ENCODE peak calls at places on chromosomes 5 and 9, in seven cellular contexts. H is suprapubic skin; R is upper lobe of right lung; Y is CD8-positive, alpha-beta T cell; E is psoas muscle; W is mucosa of descending colon; A is BJ. U is an unnamed sample.

GRCh38 chr5:168364738-168365550 is 73.5 kb downstream of the WWC1 start:
- DNase-seq in R (peak), H (no peak), W (no peak), Y (no peak), E (no peak), A (no peak), U (no peak)

GRCh38 chr9:95311956-95312355 is 5.6 kb downstream of the FANCC start:
- DNase-seq in E (no peak), H (no peak), Y (no peak), W (no peak), R (no peak), A (no peak), U (no peak)

GRCh38 chr5:78182838-78183237 is 111.7 kb downstream of the AP3B1 start:
- DNase-seq in W (peak), E (no peak), Y (no peak), A (no peak), H (no peak), R (no peak), U (no peak)

GRCh38 chr5:109962882-109963603 is 273.3 kb downstream of the MAN2A1 start:
- DNase-seq in W (no peak), E (no peak), R (no peak), Y (no peak), H (no peak), A (no peak), U (no peak)

GRCh38 chr9:106622148-106622547 is 240.8 kb upstream of the ZNF462 start:
- DNase-seq in E (no peak), Y (no peak), H (no peak), A (no peak), W (no peak), R (no peak), U (no peak)

GRCh38 chr5:2038337-2039179 is 155.8 kb upstream of the IRX4 start:
- DNase-seq in A (no peak), E (peak), W (peak), R (peak), H (peak), Y (peak), U (no peak)

GRCh38 chr5:159339451-159339850 is 9.2 kb upstream of the IL12B start:
- DNase-seq in H (no peak), Y (no peak), A (no peak), E (no peak), R (no peak), W (no peak), U (no peak)

GRCh38 chr5:43601454-43602260 is 1.3 kb upstream of the NNT start:
- DNase-seq in E (no peak), H (no peak), W (no peak), A (no peak), Y (no peak), R (no peak), U (no peak)

GRCh38 chr9:4141201-4141750 is 158.6 kb downstream of the GLIS3 start:
- DNase-seq in E (no peak), R (no peak), Y (no peak), A (no peak), W (no peak), H (no peak), U (no peak)

GRCh38 chr5:33788922-33789321 is 102.9 kb downstream of the ADAMTS12 start:
- DNase-seq in A (peak), E (no peak), R (no peak), Y (no peak), W (no peak), H (no peak), U (peak)

GRCh38 chr9:134661791-134662142 is 20.2 kb downstream of the COL5A1 start:
- DNase-seq in W (no peak), H (peak), R (peak), Y (no peak), E (peak), A (no peak), U (peak)

GRCh38 chr5:160105686-160106085 is 13.6 kb downstream of the PWWP2A start:
- DNase-seq in H (no peak), R (no peak), E (no peak), W (no peak), Y (no peak), A (no peak), U (no peak)

GRCh38 chr5:81429986-81430385 is 36.1 kb upstream of the ACOT12 start:
- DNase-seq in H (no peak), A (no peak), R (no peak), E (no peak), Y (no peak), W (no peak), U (no peak)

GRCh38 chr9:127875306-127875966 is 2.0 kb downstream of the AK1 start:
- DNase-seq in W (no peak), Y (no peak), H (peak), E (no peak), A (no peak), R (no peak), U (no peak)

GRCh38 chr5:159819671-159820411 is 96.4 kb upstream of the ADRA1B start:
- DNase-seq in W (peak), A (no peak), Y (no peak), H (peak), R (peak), E (peak), U (no peak)

GRCh38 chr9:71079451-71079850 is 42.0 kb downstream of the TRPM3 start:
- DNase-seq in R (no peak), W (no peak), E (no peak), Y (no peak), A (peak), H (no peak), U (peak)

GRCh38 chr9:35669331-35670145 is 4.2 kb upstream of the CA9 start:
- DNase-seq in R (no peak), E (no peak), Y (no peak), W (peak), A (no peak), H (no peak), U (no peak)

GRCh38 chr9:134895849-134896833 is 15.5 kb downstream of the FCN2 start:
- DNase-seq in E (peak), A (no peak), R (peak), W (peak), Y (no peak), H (no peak), U (peak)

GRCh38 chr9:96047741-96048115 is 172.2 kb downstream of the ERCC6L2 start:
- DNase-seq in W (no peak), Y (no peak), E (no peak), H (no peak), R (no peak), A (no peak), U (no peak)

GRCh38 chr9:132973713-132974112 is 4.8 kb upstream of the GFI1B start:
- DNase-seq in R (no peak), W (no peak), A (no peak), Y (no peak), H (no peak), E (no peak), U (no peak)

GRCh38 chr5:109805472-109805871 is 115.7 kb downstream of the MAN2A1 start:
- DNase-seq in Y (no peak), H (no peak), R (no peak), W (no peak), A (no peak), E (no peak), U (no peak)

GRCh38 chr9:70998962-70999361 is 122.5 kb downstream of the TRPM3 start:
- DNase-seq in Y (no peak), A (no peak), E (no peak), R (no peak), W (no peak), H (no peak), U (no peak)

GRCh38 chr9:109232449-109232848 is 65.4 kb upstream of the FRRS1L start:
- DNase-seq in A (no peak), Y (no peak), E (no peak), W (no peak), H (no peak), R (no peak), U (no peak)

GRCh38 chr5:156655732-156656131 is 194.4 kb upstream of the PPP1R2B start:
- DNase-seq in H (no peak), R (no peak), E (no peak), W (no peak), Y (no peak), A (no peak), U (no peak)

GRCh38 chr5:125559296-125559695 is 812.9 kb upstream of the ZNF608 start:
- DNase-seq in R (no peak), Y (no peak), H (no peak), E (no peak), W (no peak), A (peak), U (peak)

GRCh38 chr9:136751814-136752213 is 3.5 kb upstream of the LCN6 start:
- DNase-seq in H (no peak), A (no peak), W (no peak), Y (no peak), E (no peak), R (no peak), U (no peak)

GRCh38 chr9:5582835-5583195 is 46.1 kb upstream of the RIC1 start:
- DNase-seq in R (no peak), A (no peak), W (no peak), H (peak), Y (no peak), E (no peak), U (no peak)

GRCh38 chr5:157778121-157778805 is 34.8 kb downstream of the LSM11 start:
- DNase-seq in H (no peak), Y (no peak), R (no peak), E (no peak), A (peak), W (peak), U (peak)

GRCh38 chr9:35723908-35724307 is 8.1 kb downstream of the TLN1 start:
- DNase-seq in W (no peak), R (no peak), A (no peak), H (no peak), Y (no peak), E (no peak), U (no peak)

GRCh38 chr5:142201471-142201887 is 92.9 kb downstream of the NDFIP1 start:
- DNase-seq in H (no peak), R (no peak), W (no peak), Y (no peak), E (no peak), A (peak), U (peak)

GRCh38 chr9:96136992-96137665 is 164.8 kb downstream of the HSD17B3 start:
- DNase-seq in R (no peak), H (no peak), A (no peak), E (no peak), W (peak), Y (no peak), U (no peak)

GRCh38 chr5:137902389-137903133 is 13.3 kb downstream of the PKD2L2 start:
- DNase-seq in R (no peak), A (no peak), H (no peak), W (no peak), Y (no peak), E (no peak), U (no peak)

GRCh38 chr5:37198066-37198465 is 51.1 kb downstream of the CPLANE1 start:
- DNase-seq in Y (no peak), E (no peak), A (no peak), R (no peak), W (no peak), H (no peak), U (no peak)

GRCh38 chr9:26062172-26062571 is 383.9 kb upstream of the TUSC1 start:
- DNase-seq in R (no peak), E (no peak), W (no peak), H (no peak), Y (no peak), A (no peak), U (no peak)

DNA sequence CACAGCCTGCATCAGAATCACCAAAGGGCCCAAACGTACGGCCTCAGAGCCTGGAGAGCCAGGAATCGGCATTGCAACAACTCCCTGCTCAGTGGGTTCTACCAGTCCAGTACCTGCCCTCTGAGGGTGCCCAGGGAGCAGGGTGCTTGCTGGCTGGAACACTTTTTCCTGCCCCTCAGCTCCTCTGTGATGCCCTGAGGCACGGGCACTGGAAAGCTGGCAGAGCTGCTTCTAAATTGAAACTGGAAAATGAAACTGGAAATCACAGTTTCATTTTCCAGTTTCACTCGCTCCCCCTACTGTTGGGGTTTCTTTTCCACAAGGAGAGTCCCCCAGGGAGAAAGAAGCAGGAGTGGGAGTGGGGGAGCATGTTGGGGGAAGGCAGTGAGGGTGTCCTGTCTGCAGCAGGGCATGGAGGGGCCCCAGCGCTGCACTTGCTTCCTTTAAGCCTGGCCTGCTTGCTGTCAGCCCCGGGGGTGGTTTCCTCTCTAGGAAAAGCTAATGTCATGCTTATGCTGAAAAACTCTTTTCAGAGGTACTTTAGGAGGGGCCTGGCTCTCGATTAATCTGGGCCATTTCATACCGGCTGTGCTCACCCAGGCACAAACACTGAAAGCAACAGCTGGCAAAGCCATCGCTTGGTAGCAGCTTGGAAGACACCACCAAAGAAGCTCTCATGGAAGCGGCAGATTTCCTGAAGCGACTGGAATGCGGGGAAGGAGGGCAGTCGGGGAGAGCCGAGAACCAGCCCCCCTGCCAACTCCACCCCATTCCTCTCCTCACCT is 26.2 kb downstream of the IRF1 start:
- DNase-seq in E (no peak), H (no peak), W (peak), R (no peak), Y (no peak), A (no peak), U (no peak)
- H3K4me3 ChIP-seq in E (no peak), H (peak), W (no peak), R (peak), Y (peak), A (no peak), U (no peak)

GRCh38 chr9:131274674-131275331 is 1.5 kb downstream of the FAM78A start:
- DNase-seq in R (peak), A (no peak), W (peak), Y (no peak), H (no peak), E (peak), U (no peak)

GRCh38 chr9:131273791-131274673 is 2.3 kb downstream of the FAM78A start:
- DNase-seq in Y (no peak), H (no peak), W (no peak), E (no peak), R (no peak), A (no peak), U (no peak)

GRCh38 chr9:131276107-131276888 is at the start of gene FAM78A:
- DNase-seq in Y (no peak), A (no peak), E (peak), W (peak), R (peak), H (no peak), U (no peak)

GRCh38 chr9:131276891-131277672 is 772 bp upstream of the FAM78A start:
- DNase-seq in A (no peak), E (no peak), H (no peak), W (no peak), R (no peak), Y (no peak), U (no peak)

DNA sequence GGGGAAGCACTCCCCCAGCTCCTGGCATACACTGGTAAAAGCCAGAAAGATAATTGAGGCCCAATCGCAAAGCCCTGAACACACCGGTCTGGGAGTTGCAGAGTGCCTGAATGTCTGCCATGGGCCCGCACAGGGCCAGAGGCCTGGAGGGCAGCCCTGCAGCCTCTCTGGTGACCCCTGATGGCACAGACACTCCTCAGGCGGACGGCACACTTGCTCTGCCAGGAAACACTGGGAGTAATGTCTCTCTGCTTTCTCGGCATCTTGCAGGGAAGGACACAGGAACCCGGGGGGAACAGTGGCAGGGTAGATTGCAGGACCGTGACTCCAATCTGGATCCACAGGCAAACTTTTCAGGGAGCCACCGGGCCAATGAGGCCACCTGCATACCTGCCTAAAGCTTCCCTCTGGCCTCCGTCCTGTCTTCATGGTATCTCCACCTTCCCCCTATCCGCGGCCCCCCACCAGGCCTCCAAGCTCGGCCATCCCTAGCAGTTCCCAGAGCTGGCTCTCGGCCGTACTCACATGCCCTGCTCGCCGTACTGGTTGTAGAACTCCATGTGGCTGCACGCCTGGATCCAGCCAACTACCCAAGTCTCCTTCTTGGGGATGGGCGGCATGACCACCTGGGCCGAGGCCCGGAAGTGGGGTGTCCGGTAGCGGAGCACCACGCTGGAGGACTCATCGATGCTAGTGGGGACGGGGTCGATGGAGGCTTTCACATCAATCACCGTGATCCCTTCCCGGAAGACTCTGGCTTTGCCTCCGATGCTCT is 791 bp downstream of the FAM78A start:
- DNase-seq in Y (no peak), W (peak), H (no peak), A (no peak), E (peak), R (no peak), U (no peak)
- TF ChIP-seq CTCF in Y (no peak), W (no peak), H (no peak), A (no peak), E (peak), R (peak), U (no peak)

GRCh38 chr9:98321269-98321668 is 65.8 kb upstream of the TBC1D2 start:
- DNase-seq in H (no peak), Y (no peak), A (no peak), E (no peak), R (no peak), W (no peak), U (no peak)
- H3K4me3 ChIP-seq in H (no peak), Y (no peak), A (no peak), E (no peak), R (no peak), W (no peak), U (no peak)

GRCh38 chr5:91956738-91957137 is 573.6 kb upstream of the ARRDC3 start:
- DNase-seq in A (no peak), Y (no peak), E (no peak), W (no peak), R (no peak), H (no peak), U (no peak)
- TF ChIP-seq CTCF in A (no peak), Y (no peak), E (no peak), W (no peak), R (no peak), H (no peak), U (no peak)

GRCh38 chr5:91441082-91441481 is 58.0 kb upstream of the ARRDC3 start:
- DNase-seq in A (no peak), W (no peak), Y (no peak), E (no peak), H (no peak), R (no peak), U (no peak)

GRCh38 chr5:91438871-91439270 is 55.8 kb upstream of the ARRDC3 start:
- DNase-seq in E (no peak), H (no peak), A (no peak), W (peak), R (no peak), Y (no peak), U (no peak)

GRCh38 chr5:91443761-91444467 is 60.8 kb upstream of the ARRDC3 start:
- DNase-seq in Y (no peak), W (no peak), A (no peak), H (no peak), E (no peak), R (no peak), U (no peak)

GRCh38 chr5:91443028-91443427 is 59.9 kb upstream of the ARRDC3 start:
- DNase-seq in W (no peak), H (no peak), Y (no peak), A (peak), R (no peak), E (no peak), U (peak)
- H3K4me3 ChIP-seq in W (no peak), H (no peak), Y (no peak), A (no peak), R (no peak), E (no peak), U (no peak)

GRCh38 chr5:7802855-7803254 is 48.1 kb downstream of the CFAP90 start:
- DNase-seq in R (no peak), E (peak), A (no peak), H (no peak), W (no peak), Y (no peak), U (no peak)

GRCh38 chr5:7801898-7802614 is 48.9 kb downstream of the CFAP90 start:
- DNase-seq in R (no peak), H (peak), Y (no peak), A (no peak), W (no peak), E (no peak), U (no peak)

GRCh38 chr5:7808998-7809397 is 41.9 kb downstream of the CFAP90 start:
- DNase-seq in H (no peak), E (no peak), W (no peak), A (no peak), Y (no peak), R (no peak), U (no peak)

GRCh38 chr5:7805379-7805778 is 45.6 kb downstream of the CFAP90 start:
- DNase-seq in R (no peak), H (no peak), Y (no peak), W (no peak), E (no peak), A (no peak), U (no peak)
- TF ChIP-seq CTCF in R (peak), H (no peak), Y (no peak), W (no peak), E (no peak), A (peak), U (peak)